ENCODE peak calls at places on chromosomes 5 and 9, in four cellular contexts. Y, X, Z and Q are unnamed samples.

GRCh38 chr5:83197326-83197725 is 120.0 kb downstream of the XRCC4 start:
- DNase-seq in Z (no peak), Y (no peak), X (no peak), Q (no peak)

GRCh38 chr9:4293293-4293931 is 6.5 kb downstream of the GLIS3 start:
- DNase-seq in X (peak; percentile 50), Y (peak; percentile 97), Z (peak; percentile 80), Q (no peak)

GRCh38 chr5:149125386-149125891 is 15.9 kb upstream of the ABLIM3 start:
- DNase-seq in X (no peak), Y (peak; percentile 16), Z (no peak), Q (no peak)

GRCh38 chr5:141617682-141618029 is 1.1 kb downstream of the DIAPH1 start:
- DNase-seq in X (no peak), Z (no peak), Y (peak; percentile 56), Q (no peak)

GRCh38 chr9:111298831-111299603 is 31.0 kb downstream of the OR2K2 start:
- DNase-seq in X (peak; percentile 16), Z (peak; percentile 54), Y (peak; percentile 76), Q (peak; percentile 36)

GRCh38 chr5:90558344-90559192 is at the start of gene ADGRV1:
- DNase-seq in X (peak; percentile 8), Z (no peak), Y (peak; percentile 30), Q (peak; percentile 21)

GRCh38 chr5:12330381-12330780 is 426.1 kb upstream of the CTNND2 start:
- DNase-seq in Z (no peak), Y (no peak), X (no peak), Q (no peak)

GRCh38 chr5:174455301-174455700 is 269.1 kb upstream of the MSX2 start:
- DNase-seq in Z (no peak), X (no peak), Y (no peak), Q (no peak)

GRCh38 chr9:130963337-130963908 is 24.4 kb upstream of the FIBCD1 start:
- DNase-seq in X (no peak), Y (no peak), Z (no peak), Q (no peak)

GRCh38 chr9:8420416-8420815 is 620.8 kb upstream of the DMAC1 start:
- DNase-seq in Z (no peak), Y (no peak), X (no peak), Q (no peak)

GRCh38 chr9:120937127-120937526 is 10.5 kb upstream of the TRAF1 start:
- DNase-seq in Z (no peak), Y (no peak), X (no peak), Q (no peak)

GRCh38 chr5:72066658-72067057 is 40.6 kb upstream of the MAP1B start:
- DNase-seq in X (peak; percentile 65), Y (peak; percentile 92), Z (peak; percentile 57), Q (no peak)

GRCh38 chr5:119179857-119180641 is 109.2 kb downstream of the DMXL1 start:
- DNase-seq in Y (peak; percentile 20), Z (no peak), X (no peak), Q (no peak)

GRCh38 chr9:71353723-71354122 is 232.3 kb upstream of the TRPM3 start:
- DNase-seq in Y (peak; percentile 84), Z (no peak), X (no peak), Q (no peak)

GRCh38 chr9:98951967-98952366 is 8.3 kb downstream of the COL15A1 start:
- DNase-seq in Y (no peak), Z (no peak), X (no peak), Q (no peak)

GRCh38 chr5:58042933-58043606 is 416.8 kb downstream of the PLK2 start:
- DNase-seq in X (no peak), Z (no peak), Y (no peak), Q (no peak)

GRCh38 chr9:89547000-89547399 is 49.1 kb upstream of the SEMA4D start:
- DNase-seq in Y (no peak), X (no peak), Z (no peak), Q (no peak)

GRCh38 chr9:134234001-134234660 is 69.8 kb upstream of the RNU6ATAC start:
- DNase-seq in Z (no peak), Y (no peak), X (no peak), Q (no peak)

GRCh38 chr5:107542428-107542827 is 128.3 kb downstream of the EFNA5 start:
- DNase-seq in Y (peak; percentile 76), X (peak; percentile 86), Z (no peak), Q (no peak)

GRCh38 chr9:108622467-108622866 is 233.3 kb downstream of the ACTL7B start:
- DNase-seq in Y (peak; percentile 87), Z (no peak), X (no peak), Q (no peak)

GRCh38 chr5:174751154-174751990 is 27.0 kb downstream of the MSX2 start:
- DNase-seq in X (no peak), Z (no peak), Y (peak; percentile 52), Q (no peak)

GRCh38 chr9:16328349-16328748 is 542.1 kb downstream of the BNC2 start:
- DNase-seq in Z (no peak), Y (no peak), X (no peak), Q (no peak)

GRCh38 chr5:140868721-140869554 is at the start of gene PCDHA11:
- DNase-seq in Z (no peak), X (peak; percentile 35), Y (peak; percentile 2), Q (no peak)

GRCh38 chr9:136155576-136155975 is 36.9 kb upstream of the TMEM250 start:
- DNase-seq in Z (no peak), X (no peak), Y (no peak), Q (no peak)

GRCh38 chr5:40736103-40736875 is 19.5 kb downstream of the TTC33 start:
- DNase-seq in X (peak; percentile 49), Y (peak; percentile 68), Z (no peak), Q (no peak)

GRCh38 chr9:21996858-21997257 is 2.3 kb downstream of the CDKN2B-AS1 start:
- DNase-seq in Z (no peak), X (no peak), Y (no peak), Q (no peak)
- H3K4me3 ChIP-seq in Z (peak overlapping the region; percentile 86), X (no peak overlapping the region), Y (no peak overlapping the region), Q (no peak overlapping the region)

GRCh38 chr5:139416651-139417050 is 12.8 kb upstream of the SPATA24 start:
- DNase-seq in Z (no peak), Y (no peak), X (no peak), Q (no peak)
- H3K4me3 ChIP-seq in Z (no peak overlapping the region), Y (no peak overlapping the region), X (no peak overlapping the region), Q (no peak overlapping the region)

DNA sequence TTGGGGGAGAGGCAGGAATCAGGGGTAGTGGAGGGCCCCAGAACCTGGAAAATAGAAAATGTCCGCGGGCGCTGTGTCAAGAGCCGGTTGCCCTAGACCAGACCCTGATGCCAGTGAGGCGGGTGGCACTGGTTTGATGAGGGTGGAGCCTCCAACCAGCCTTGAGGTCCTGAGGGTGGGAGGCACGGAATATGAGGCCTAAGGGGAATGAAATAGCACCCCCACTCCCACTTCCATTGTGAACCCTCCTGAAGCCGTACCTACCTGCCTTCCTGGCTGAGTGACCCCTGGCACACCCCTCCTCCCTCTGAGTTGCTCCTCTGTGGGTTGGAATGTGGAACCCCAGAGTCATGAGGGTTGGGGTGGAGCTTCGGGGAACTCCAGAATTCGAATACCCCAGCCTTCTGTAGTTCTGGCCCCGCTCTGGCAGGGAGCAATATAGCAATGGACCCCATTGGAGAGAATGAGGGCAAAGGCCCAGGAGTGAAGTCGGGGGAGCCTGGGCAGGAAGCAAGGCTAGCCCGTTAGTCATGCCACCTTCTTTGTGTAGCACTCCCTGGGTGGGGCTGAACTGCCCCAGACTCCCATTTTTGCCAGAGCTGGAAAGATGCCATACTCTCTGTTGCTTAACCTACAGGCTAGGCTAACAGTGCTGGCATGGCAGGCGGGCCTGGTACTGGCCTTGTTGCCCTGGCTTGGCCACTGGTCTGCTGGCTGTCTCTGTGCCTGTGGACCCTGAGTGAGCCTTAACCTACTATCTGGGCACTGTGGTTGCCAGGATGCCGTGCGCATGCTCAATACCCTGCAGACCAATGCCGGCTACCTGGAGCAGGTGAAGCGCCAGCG is 1.0 kb downstream of the FPGS start:
- DNase-seq in Z (no peak), X (peak; percentile 64), Y (peak; percentile 81), Q (no peak)
- H3K4me3 ChIP-seq in Z (peak overlapping the region; percentile 79), X (peak overlapping the region; percentile 85), Y (peak overlapping the region; percentile 91), Q (peak overlapping the region; percentile 99)

GRCh38 chr5:22852807-22853670 is at the start of gene CDH12:
- DNase-seq in X (no peak), Y (peak; percentile 0), Z (no peak), Q (no peak)
- H3K4me3 ChIP-seq in X (peak within 1 kb of the TSS; percentile 26), Y (peak within 1 kb of the TSS; percentile 29), Z (peak within 1 kb of the TSS; percentile 40), Q (no peak within 1 kb of the TSS)

DNA sequence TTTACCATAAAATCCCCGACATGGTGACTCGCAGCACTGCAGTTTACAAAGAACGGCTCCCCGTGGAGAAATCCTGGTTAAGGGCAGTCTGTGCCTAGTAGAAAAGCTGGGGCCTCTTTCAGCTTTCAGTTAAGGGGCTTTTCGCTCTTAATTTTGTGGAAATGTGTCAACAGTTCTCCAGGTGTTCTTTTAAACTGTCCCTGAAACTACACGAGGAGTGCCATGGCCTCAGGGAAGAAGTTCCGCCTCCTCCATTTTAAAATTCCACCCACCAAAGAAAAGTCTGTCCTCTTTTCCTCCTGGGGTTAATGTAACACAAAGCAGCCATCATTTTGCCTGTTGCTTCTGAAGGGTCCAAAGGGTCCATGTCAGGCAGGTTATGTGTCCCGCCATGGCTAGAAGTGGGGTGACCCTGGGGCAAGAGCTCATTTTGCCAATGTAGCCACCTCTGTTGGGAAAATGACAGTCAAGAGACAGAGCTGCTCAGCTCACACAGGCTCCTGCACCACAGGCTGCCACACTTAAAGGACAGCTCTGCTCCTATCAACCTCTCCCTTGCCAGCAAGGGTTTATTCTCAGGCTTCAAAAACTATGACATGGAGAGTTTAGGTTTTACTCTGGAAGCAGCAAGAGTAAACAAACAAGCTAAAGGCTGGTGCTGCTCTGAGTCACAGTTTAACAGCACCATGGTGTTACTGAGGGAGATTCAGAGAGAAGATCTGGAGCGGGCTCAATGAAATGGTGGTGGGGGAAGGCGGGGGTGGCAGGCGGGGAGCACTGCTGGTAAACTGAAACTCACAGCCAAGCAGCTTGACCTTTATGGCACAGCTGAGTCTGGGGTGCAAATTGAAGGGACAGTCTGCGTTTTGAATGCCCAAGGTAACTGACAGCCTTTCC is 3.2 kb downstream of the WHRN start:
- DNase-seq in Z (no peak), X (peak; percentile 53), Y (peak; percentile 52), Q (no peak)
- H3K4me3 ChIP-seq in Z (no peak overlapping the region), X (no peak overlapping the region), Y (no peak overlapping the region), Q (no peak overlapping the region)

DNA sequence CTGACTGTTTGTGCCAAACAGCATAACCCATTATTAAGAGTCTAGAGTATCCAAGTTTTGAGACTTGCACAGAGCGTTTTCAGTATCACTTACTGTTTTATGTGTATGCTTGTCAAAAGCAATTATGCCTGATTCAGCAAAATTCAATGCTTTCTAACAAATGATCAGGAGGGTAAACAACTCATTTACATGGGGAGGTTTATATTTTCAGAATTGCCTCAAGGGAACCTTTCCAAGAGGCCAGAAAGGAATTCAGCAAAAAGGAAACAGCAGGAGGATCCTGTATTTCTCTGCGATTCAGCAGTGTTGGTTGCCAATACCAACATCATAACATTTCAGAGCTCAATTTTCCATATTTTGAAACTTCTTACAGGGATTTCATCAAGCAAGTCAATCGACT is 69.3 kb upstream of the DAB2 start:
- DNase-seq in Z (no peak), X (no peak), Y (peak; percentile 66), Q (no peak)
- H3K4me3 ChIP-seq in Z (no peak overlapping the region), X (no peak overlapping the region), Y (peak overlapping the region; percentile 28), Q (no peak overlapping the region)